ENCODE peak calls at places on chromosomes 12 and 14, in ten cellular contexts. X, F, O, L, R, B, J, D, M and Q are unnamed samples.

GRCh38 chr12:66665416-66665815 is 13.5 kb downstream of the GRIP1 start:
- DNase-seq in X (no peak), F (no peak), O (no peak), L (no peak), R (no peak), B (no peak), J (no peak), D (no peak), M (no peak), Q (no peak)

GRCh38 chr12:48997719-48998496 is 1.3 kb downstream of the DDN start:
- DNase-seq in X (no peak), F (peak), O (no peak), L (no peak), R (no peak), B (no peak), J (no peak), D (no peak), M (no peak), Q (peak)

GRCh38 chr12:77251799-77252198 is 186.4 kb upstream of the E2F7 start:
- DNase-seq in X (no peak), F (no peak), O (no peak), L (no peak), R (no peak), B (no peak), J (no peak), D (no peak), M (no peak), Q (no peak)

GRCh38 chr14:64645220-64645891 is 58.9 kb upstream of the PLEKHG3 start:
- DNase-seq in X (no peak), F (peak), O (no peak), L (peak), R (no peak), B (no peak), J (no peak), D (no peak), M (no peak), Q (no peak)

GRCh38 chr12:1162083-1162760 is 171.2 kb downstream of the ERC1 start:
- DNase-seq in X (no peak), F (no peak), O (no peak), L (no peak), R (no peak), B (no peak), J (no peak), D (no peak), M (no peak), Q (no peak)

GRCh38 chr12:112535637-112536366 is 117.1 kb downstream of the PTPN11 start:
- DNase-seq in X (no peak), F (no peak), O (no peak), L (no peak), R (no peak), B (no peak), J (no peak), D (no peak), M (no peak), Q (no peak)

GRCh38 chr14:51575225-51576111 is 76.2 kb upstream of the FRMD6 start:
- DNase-seq in X (no peak), F (peak), O (no peak), L (no peak), R (no peak), B (no peak), J (no peak), D (no peak), M (no peak), Q (no peak)

GRCh38 chr14:76844223-76844622 is 18.0 kb downstream of the LRRC74A start:
- DNase-seq in X (no peak), F (no peak), O (peak), L (no peak), R (peak), B (no peak), J (peak), D (peak), M (peak), Q (no peak)

GRCh38 chr14:33836203-33836894 is 114.5 kb downstream of the EGLN3 start:
- DNase-seq in X (no peak), F (no peak), O (no peak), L (no peak), R (peak), B (peak), J (no peak), D (no peak), M (no peak), Q (no peak)

GRCh38 chr12:49055978-49056754 is 4.4 kb downstream of the KMT2D start:
- DNase-seq in X (no peak), F (peak), O (peak), L (peak), R (peak), B (no peak), J (peak), D (peak), M (no peak), Q (peak)

GRCh38 chr14:100640481-100641273 is 53.5 kb upstream of the BEGAIN start:
- DNase-seq in X (no peak), F (no peak), O (no peak), L (no peak), R (no peak), B (no peak), J (peak), D (peak), M (peak), Q (peak)

GRCh38 chr12:42798811-42799438 is 209.4 kb upstream of the PRICKLE1 start:
- DNase-seq in X (no peak), F (peak), O (no peak), L (no peak), R (no peak), B (no peak), J (no peak), D (no peak), M (no peak), Q (no peak)

GRCh38 chr12:77231548-77231947 is 166.2 kb upstream of the E2F7 start:
- DNase-seq in X (no peak), F (peak), O (peak), L (no peak), R (no peak), B (no peak), J (no peak), D (no peak), M (no peak), Q (no peak)

GRCh38 chr14:65184032-65184764 is 81.9 kb upstream of the MAX start:
- DNase-seq in X (no peak), F (peak), O (no peak), L (no peak), R (no peak), B (no peak), J (no peak), D (no peak), M (no peak), Q (no peak)

GRCh38 chr12:114342651-114343050 is 63.3 kb downstream of the TBX5 start:
- DNase-seq in X (no peak), F (no peak), O (no peak), L (no peak), R (no peak), B (no peak), J (no peak), D (no peak), M (no peak), Q (no peak)

GRCh38 chr12:30930238-30931010 is 3.9 kb downstream of the TSPAN11 start:
- DNase-seq in X (no peak), F (no peak), O (peak), L (no peak), R (peak), B (no peak), J (no peak), D (no peak), M (no peak), Q (no peak)

GRCh38 chr12:122860052-122860853 is 25.0 kb downstream of the HIP1R start:
- DNase-seq in X (peak), F (peak), O (peak), L (peak), R (peak), B (peak), J (peak), D (peak), M (peak), Q (peak)

GRCh38 chr12:114167431-114167830 is 201.3 kb upstream of the RBM19 start:
- DNase-seq in X (no peak), F (peak), O (no peak), L (no peak), R (no peak), B (no peak), J (no peak), D (no peak), M (no peak), Q (no peak)

GRCh38 chr14:30990766-30991165 is 34.7 kb upstream of the AP4S1 start:
- DNase-seq in X (no peak), F (no peak), O (no peak), L (no peak), R (no peak), B (no peak), J (no peak), D (no peak), M (no peak), Q (no peak)

GRCh38 chr14:76718306-76719075 is 42.8 kb upstream of the VASH1 start:
- DNase-seq in X (no peak), F (no peak), O (no peak), L (no peak), R (no peak), B (no peak), J (no peak), D (no peak), M (no peak), Q (no peak)

GRCh38 chr12:3200032-3200617 is 122.9 kb downstream of the TSPAN9 start:
- DNase-seq in X (no peak), F (peak), O (no peak), L (peak), R (peak), B (peak), J (no peak), D (no peak), M (no peak), Q (no peak)

GRCh38 chr14:72701610-72702009 is 192.3 kb downstream of the DPF3 start:
- DNase-seq in X (no peak), F (peak), O (no peak), L (no peak), R (no peak), B (no peak), J (no peak), D (no peak), M (no peak), Q (no peak)

GRCh38 chr12:101781834-101782543 is 42.7 kb upstream of the SYCP3 start:
- DNase-seq in X (no peak), F (peak), O (no peak), L (no peak), R (no peak), B (no peak), J (no peak), D (no peak), M (no peak), Q (no peak)

GRCh38 chr12:107322063-107322462 is 228.7 kb upstream of the CRY1 start:
- DNase-seq in X (no peak), F (no peak), O (no peak), L (no peak), R (no peak), B (no peak), J (peak), D (peak), M (peak), Q (no peak)

GRCh38 chr12:48779869-48780268 is 9.0 kb downstream of the ADCY6 start:
- DNase-seq in X (no peak), F (no peak), O (peak), L (no peak), R (no peak), B (no peak), J (no peak), D (no peak), M (no peak), Q (no peak)

GRCh38 chr12:88163371-88163770 is 21.3 kb downstream of the TMTC3 start:
- DNase-seq in X (no peak), F (no peak), O (no peak), L (no peak), R (no peak), B (no peak), J (no peak), D (no peak), M (no peak), Q (no peak)

GRCh38 chr14:90381011-90381790 is 15.6 kb upstream of the CALM1 start:
- DNase-seq in X (no peak), F (no peak), O (no peak), L (no peak), R (no peak), B (peak), J (peak), D (no peak), M (no peak), Q (peak)

GRCh38 chr12:54337280-54337842 is 12.4 kb downstream of the COPZ1 start:
- DNase-seq in X (no peak), F (no peak), O (no peak), L (no peak), R (no peak), B (no peak), J (no peak), D (no peak), M (no peak), Q (no peak)

GRCh38 chr12:27866382-27867101 is 86.5 kb upstream of the MANSC4 start:
- DNase-seq in X (no peak), F (peak), O (no peak), L (no peak), R (no peak), B (no peak), J (no peak), D (no peak), M (no peak), Q (no peak)

GRCh38 chr12:70854138-70854537 is 66.4 kb downstream of the PTPRR start:
- DNase-seq in X (no peak), F (no peak), O (no peak), L (no peak), R (no peak), B (no peak), J (no peak), D (no peak), M (no peak), Q (no peak)

GRCh38 chr12:42981379-42981778 is 391.8 kb upstream of the PRICKLE1 start:
- DNase-seq in X (no peak), F (peak), O (no peak), L (no peak), R (no peak), B (no peak), J (no peak), D (no peak), M (no peak), Q (no peak)